ENCODE peak calls at places on chromosomes 3 and 15, in four cellular contexts. X, Y, U and D are unnamed samples.

GRCh38 chr3:72448858-72449257 is 399.4 kb downstream of the SHQ1 start:
- DNase-seq in X (no peak), Y (no peak), U (no peak), D (no peak)

GRCh38 chr3:21292971-21293370 is 458.0 kb downstream of the ZNF385D start:
- DNase-seq in X (no peak), Y (no peak), U (no peak), D (no peak)

GRCh38 chr3:100027321-100027720 is 87.0 kb downstream of the FILIP1L start:
- DNase-seq in X (no peak), Y (no peak), U (no peak), D (no peak)

GRCh38 chr3:55562672-55563071 is 75.6 kb upstream of the WNT5A start:
- DNase-seq in X (no peak), Y (no peak), U (no peak), D (no peak)

GRCh38 chr3:184711366-184712247 is at the start of gene MAGEF1:
- DNase-seq in X (peak; percentile 41), Y (peak; percentile 65), U (peak; percentile 70), D (peak; percentile 77)

GRCh38 chr15:87877114-87877810 is 379.3 kb downstream of the NTRK3 start:
- DNase-seq in X (no peak), Y (no peak), U (no peak), D (no peak)

GRCh38 chr15:48625126-48625525 is 20.4 kb downstream of the FBN1 start:
- DNase-seq in X (no peak), Y (no peak), U (no peak), D (no peak)

GRCh38 chr3:25567390-25567789 is 97.3 kb downstream of the TOP2B start:
- DNase-seq in X (no peak), Y (no peak), U (no peak), D (no peak)

GRCh38 chr15:42547926-42548257 is 701 bp downstream of the LRRC57 start:
- DNase-seq in X (no peak), Y (no peak), U (no peak), D (no peak)

GRCh38 chr3:15324335-15324734 is 8.1 kb downstream of the SH3BP5 start:
- DNase-seq in X (no peak), Y (no peak), U (no peak), D (no peak)

GRCh38 chr15:74377831-74378766 is 10.7 kb upstream of the CYP11A1 start:
- DNase-seq in X (no peak), Y (no peak), U (no peak), D (no peak)

GRCh38 chr3:177744873-177745646 is 547.8 kb upstream of the TBL1XR1 start:
- DNase-seq in X (no peak), Y (no peak), U (no peak), D (no peak)

GRCh38 chr15:86231864-86232801 is 152.5 kb downstream of the AGBL1 start:
- DNase-seq in X (peak; percentile 18), Y (no peak), U (no peak), D (peak; percentile 49)

GRCh38 chr3:33315826-33316225 is 38.6 kb downstream of the FBXL2 start:
- DNase-seq in X (no peak), Y (no peak), U (no peak), D (no peak)

GRCh38 chr3:12893872-12894271 is 52.5 kb upstream of the RPL32 start:
- DNase-seq in X (no peak), Y (no peak), U (no peak), D (no peak)

GRCh38 chr3:128180446-128180845 is 27.2 kb downstream of the EEFSEC start:
- DNase-seq in X (no peak), Y (no peak), U (no peak), D (no peak)

GRCh38 chr3:17160597-17160996 is 275.8 kb downstream of the PLCL2 start:
- DNase-seq in X (no peak), Y (no peak), U (no peak), D (no peak)